ENCODE peak calls at places on chromosomes 6 and 20, in ten cellular contexts. P, U, W, X, Z, E, G, B, S and H are unnamed samples.

GRCh38 chr20:1943267-1944002 is 48.2 kb downstream of the SIRPA start:
- DNase-seq in P (peak; percentile 64), U (no peak), W (no peak), X (peak; percentile 67), Z (no peak), E (no peak), G (no peak), B (no peak), S (peak; percentile 85), H (no peak)

GRCh38 chr20:47318596-47319516 is 37.6 kb downstream of the ZMYND8 start:
- DNase-seq in P (peak; percentile 83), U (peak; percentile 62), W (peak; percentile 70), X (peak; percentile 81), Z (no peak), E (peak; percentile 72), G (peak; percentile 73), B (peak; percentile 89), S (peak; percentile 96), H (no peak)

GRCh38 chr6:127058027-127058426 is 60.4 kb upstream of the RSPO3 start:
- DNase-seq in P (no peak), U (no peak), W (no peak), X (no peak), Z (no peak), E (no peak), G (peak; percentile 53), B (peak; percentile 12), S (no peak), H (no peak)

GRCh38 chr6:43702522-43703440 is 15.2 kb upstream of the MRPS18A start:
- DNase-seq in P (peak; percentile 92), U (no peak), W (no peak), X (peak; percentile 97), Z (no peak), E (peak; percentile 96), G (peak; percentile 89), B (peak; percentile 97), S (peak; percentile 96), H (no peak)

GRCh38 chr20:16556299-16556698 is 16.9 kb downstream of the KIF16B start:
- DNase-seq in P (no peak), U (no peak), W (no peak), X (no peak), Z (no peak), E (no peak), G (no peak), B (peak; percentile 57), S (no peak), H (no peak)

GRCh38 chr20:58307270-58307669 is 2.2 kb upstream of the RAB22A start:
- DNase-seq in P (no peak), U (no peak), W (no peak), X (no peak), Z (no peak), E (no peak), G (no peak), B (no peak), S (no peak), H (no peak)

GRCh38 chr6:136962661-136963060 is 40.6 kb downstream of the SLC35D3 start:
- DNase-seq in P (no peak), U (no peak), W (no peak), X (peak; percentile 32), Z (no peak), E (peak; percentile 56), G (peak; percentile 15), B (no peak), S (no peak), H (no peak)

GRCh38 chr20:63135411-63135810 is 80.5 kb downstream of the YTHDF1 start:
- DNase-seq in P (no peak), U (no peak), W (no peak), X (peak; percentile 12), Z (no peak), E (no peak), G (no peak), B (no peak), S (no peak), H (peak; percentile 22)

GRCh38 chr6:169131356-169131755 is 122.3 kb downstream of the THBS2 start:
- DNase-seq in P (no peak), U (no peak), W (peak; percentile 29), X (no peak), Z (no peak), E (no peak), G (no peak), B (no peak), S (no peak), H (no peak)

GRCh38 chr6:23547851-23548250 is 578.2 kb upstream of the NRSN1 start:
- DNase-seq in P (no peak), U (no peak), W (no peak), X (no peak), Z (no peak), E (no peak), G (no peak), B (no peak), S (no peak), H (no peak)

GRCh38 chr6:65908065-65908464 is 201.0 kb upstream of the EYS start:
- DNase-seq in P (no peak), U (no peak), W (no peak), X (no peak), Z (no peak), E (no peak), G (no peak), B (no peak), S (no peak), H (no peak)

GRCh38 chr6:52361347-52361944 is 505 bp upstream of the PAQR8 start:
- DNase-seq in P (peak; percentile 16), U (no peak), W (no peak), X (peak; percentile 31), Z (peak; percentile 13), E (peak; percentile 36), G (no peak), B (no peak), S (peak; percentile 72), H (peak; percentile 42)

GRCh38 chr6:51467231-51467952 is 620.0 kb downstream of the PKHD1 start:
- DNase-seq in P (no peak), U (no peak), W (no peak), X (no peak), Z (no peak), E (no peak), G (no peak), B (no peak), S (no peak), H (no peak)

GRCh38 chr6:11271228-11271627 is 38.8 kb upstream of the NEDD9 start:
- DNase-seq in P (peak; percentile 23), U (no peak), W (no peak), X (no peak), Z (no peak), E (no peak), G (no peak), B (no peak), S (peak; percentile 77), H (no peak)

GRCh38 chr6:84764332-84765049 is at the start of gene TBX18:
- DNase-seq in P (peak; percentile 89), U (peak; percentile 36), W (no peak), X (peak; percentile 95), Z (no peak), E (peak; percentile 88), G (peak; percentile 98), B (peak; percentile 100), S (peak; percentile 91), H (no peak)

GRCh38 chr6:12656841-12657435 is 59.6 kb upstream of the PHACTR1 start:
- DNase-seq in P (no peak), U (no peak), W (no peak), X (no peak), Z (no peak), E (no peak), G (no peak), B (no peak), S (no peak), H (no peak)

GRCh38 chr6:33417127-33417902 is 592 bp downstream of the CUTA start:
- DNase-seq in P (no peak), U (no peak), W (no peak), X (no peak), Z (no peak), E (no peak), G (peak; percentile 72), B (peak; percentile 75), S (no peak), H (no peak)

GRCh38 chr20:61842011-61842410 is 223.7 kb downstream of the TAF4 start:
- DNase-seq in P (no peak), U (no peak), W (no peak), X (no peak), Z (no peak), E (no peak), G (no peak), B (no peak), S (no peak), H (no peak)

GRCh38 chr6:28490191-28490890 is 25.3 kb downstream of the GPX6 start:
- DNase-seq in P (no peak), U (no peak), W (no peak), X (no peak), Z (no peak), E (no peak), G (peak; percentile 9), B (no peak), S (no peak), H (no peak)

GRCh38 chr6:217048-217659 is 75.1 kb upstream of the DUSP22 start:
- DNase-seq in P (no peak), U (no peak), W (no peak), X (no peak), Z (no peak), E (no peak), G (no peak), B (no peak), S (no peak), H (no peak)

GRCh38 chr6:119423996-119424395 is 74.4 kb upstream of the MAN1A1 start:
- DNase-seq in P (no peak), U (no peak), W (no peak), X (no peak), Z (no peak), E (no peak), G (no peak), B (no peak), S (no peak), H (no peak)

GRCh38 chr6:76230711-76231110 is 158.2 kb upstream of the IMPG1 start:
- DNase-seq in P (no peak), U (no peak), W (no peak), X (no peak), Z (no peak), E (no peak), G (no peak), B (no peak), S (no peak), H (no peak)